ENCODE peak calls at places on chromosomes 11 and 22, in five cellular contexts. Z is ureter; P is HepG2; D is stimulated activated CD8-positive, alpha-beta memory T cell treated with anti-CD3 and anti-CD28 coated beads, Interleukin-7, amount 100 ng/mL, for 48 hours; Q is naive thymus-derived CD8-positive, alpha-beta T cell. R is an unnamed sample.
A peak's percentile ranks its signal among the peaks of the same experiment; 100 is the strongest.

GRCh38 chr11:112238041-112238440 is 11.8 kb downstream of the PTS start:
- DNase-seq in Q (no peak), Z (no peak), D (no peak), P (no peak), R (no peak)

GRCh38 chr11:131838016-131838415 is 467.6 kb downstream of the NTM start:
- DNase-seq in D (no peak), Q (no peak), P (no peak), Z (no peak), R (no peak)

GRCh38 chr11:11499300-11499699 is 122.5 kb downstream of the GALNT18 start:
- DNase-seq in P (no peak), D (no peak), Z (no peak), Q (no peak), R (no peak)

GRCh38 chr11:19679952-19680823 is 32.4 kb upstream of the NAV2 start:
- DNase-seq in Z (peak; percentile 94), P (no peak), Q (no peak), D (no peak), R (no peak)

GRCh38 chr11:8267831-8268529 is 4.3 kb upstream of the LMO1 start:
- DNase-seq in Q (peak; percentile 19), Z (no peak), D (no peak), P (no peak), R (peak; percentile 92)

GRCh38 chr11:122703541-122704272 is 48.2 kb downstream of the UBASH3B start:
- DNase-seq in Q (no peak), P (no peak), Z (no peak), D (peak; percentile 65), R (no peak)

GRCh38 chr11:121465709-121466062 is 12.9 kb upstream of the SORL1-AS1 start:
- DNase-seq in D (no peak), Z (no peak), P (no peak), Q (no peak), R (no peak)

GRCh38 chr11:118618991-118619375 is 11.6 kb downstream of the PHLDB1 start:
- DNase-seq in P (no peak), Q (no peak), Z (no peak), D (no peak), R (no peak)

GRCh38 chr22:32991353-32992115 is 66.6 kb downstream of the SYN3 start:
- DNase-seq in D (no peak), Q (no peak), Z (peak; percentile 79), P (no peak), R (no peak)